ENCODE peak calls at places on chromosomes 2 and 18, in seven cellular contexts. I is K562, W is HepG2, B is GM12878, R is GM12892, V is SK-N-SH, H is H1. U is an unnamed sample.

GRCh38 chr2:38093503-38093902 is 17.6 kb upstream of the CYP1B1 start:
- DNase-seq in W (no peak), V (no peak), R (no peak), B (no peak), H (no peak), I (no peak), U (no peak)

GRCh38 chr2:61660511-61661388 is 122.6 kb upstream of the XPO1 start:
- DNase-seq in V (no peak), W (peak; percentile 39), R (no peak), H (no peak), B (no peak), I (no peak), U (no peak)

GRCh38 chr2:72144746-72145657 is 2.7 kb downstream of the CYP26B1 start:
- DNase-seq in V (peak; percentile 69), H (peak; percentile 92), R (no peak), W (peak; percentile 24), I (no peak), B (no peak), U (no peak)

GRCh38 chr2:42457011-42457410 is 36.8 kb downstream of the KCNG3 start:
- DNase-seq in R (no peak), I (no peak), H (no peak), W (peak; percentile 11), B (no peak), V (no peak), U (no peak)

GRCh38 chr2:231670892-231671616 is 37.3 kb upstream of the PTMA start:
- DNase-seq in I (peak; percentile 31), R (no peak), W (no peak), H (no peak), V (peak; percentile 79), B (no peak), U (no peak)

GRCh38 chr2:149650006-149650405 is 62.4 kb upstream of the MMADHC start:
- DNase-seq in W (no peak), B (no peak), H (no peak), I (no peak), V (no peak), R (no peak), U (no peak)

GRCh38 chr2:189092936-189093335 is 86.6 kb downstream of the COL5A2 start:
- DNase-seq in H (no peak), I (no peak), V (no peak), W (no peak), R (no peak), B (no peak), U (no peak)

GRCh38 chr2:191539068-191539467 is 138.9 kb upstream of the NABP1 start:
- DNase-seq in R (no peak), I (peak; percentile 10), V (peak; percentile 39), B (no peak), H (no peak), W (no peak), U (no peak)

GRCh38 chr2:212929116-212929515 is 222.3 kb downstream of the IKZF2 start:
- DNase-seq in B (no peak), I (no peak), W (no peak), V (no peak), R (no peak), H (no peak), U (no peak)

GRCh38 chr2:160221391-160222276 is 21.6 kb upstream of the ITGB6 start:
- DNase-seq in I (no peak), R (no peak), H (no peak), B (no peak), W (peak; percentile 61), V (no peak), U (no peak)

GRCh38 chr2:128749206-128749605 is 430.5 kb upstream of the HS6ST1 start:
- DNase-seq in W (no peak), H (no peak), R (no peak), I (no peak), B (no peak), V (no peak), U (no peak)

GRCh38 chr18:48963555-48964480 is 13.1 kb upstream of the SMAD7 start:
- DNase-seq in W (no peak), B (no peak), R (no peak), I (no peak), H (no peak), V (no peak), U (no peak)

GRCh38 chr2:68195096-68195495 is 37.4 kb downstream of the PNO1 start:
- DNase-seq in W (no peak), I (no peak), R (no peak), B (no peak), H (no peak), V (no peak), U (no peak)

GRCh38 chr18:48956378-48956777 is 5.6 kb upstream of the SMAD7 start:
- DNase-seq in R (no peak), H (no peak), W (no peak), I (no peak), V (no peak), B (no peak), U (no peak)

GRCh38 chr2:170218456-170218855 is 40.5 kb downstream of the MYO3B start:
- DNase-seq in B (no peak), R (no peak), H (no peak), I (no peak), W (peak; percentile 29), V (no peak), U (no peak)

GRCh38 chr2:197710424-197711042 is 5.4 kb downstream of the MARS2 start:
- DNase-seq in H (no peak), V (no peak), I (no peak), B (peak; percentile 62), W (no peak), R (peak; percentile 25), U (peak; percentile 25)

GRCh38 chr2:172821370-172822338 is 86.0 kb downstream of the RAPGEF4 start:
- DNase-seq in I (no peak), R (no peak), H (no peak), V (peak; percentile 65), W (no peak), B (no peak), U (no peak)

GRCh38 chr2:72131371-72131891 is 16.2 kb downstream of the CYP26B1 start:
- DNase-seq in V (no peak), I (no peak), R (no peak), B (no peak), W (no peak), H (peak; percentile 39), U (no peak)

GRCh38 chr18:61833978-61834377 is 58.8 kb downstream of the RNF152 start:
- DNase-seq in H (no peak), V (no peak), B (no peak), I (no peak), W (no peak), R (no peak), U (no peak)

GRCh38 chr2:15577071-15577706 is 14.5 kb upstream of the DDX1 start:
- DNase-seq in B (peak; percentile 38), W (peak; percentile 85), R (no peak), V (peak; percentile 73), I (peak; percentile 74), H (peak; percentile 95), U (no peak)

GRCh38 chr2:29000954-29001353 is 19.9 kb downstream of the TOGARAM2 start:
- DNase-seq in I (no peak), H (no peak), W (no peak), V (no peak), B (no peak), R (no peak), U (no peak)

GRCh38 chr2:143558665-143559064 is 429.4 kb downstream of the ARHGAP15 start:
- DNase-seq in R (no peak), W (no peak), I (no peak), H (no peak), B (no peak), V (no peak), U (no peak)

GRCh38 chr2:85180322-85181092 is 47.3 kb downstream of the TCF7L1 start:
- DNase-seq in I (no peak), W (no peak), R (no peak), V (no peak), B (no peak), H (no peak), U (no peak)

GRCh38 chr18:69784840-69785239 is 162.8 kb downstream of the CD226 start:
- DNase-seq in B (no peak), H (no peak), V (no peak), R (no peak), I (no peak), W (no peak), U (no peak)
- TF ChIP-seq POLR2AphosphoS5 in B (no peak), H (no peak), V (no peak), R (no peak), I (no peak), W (no peak), U (no peak)

GRCh38 chr2:135052042-135052876 is at the start of gene RAB3GAP1:
- DNase-seq in V (peak; percentile 90), W (peak; percentile 72), I (peak; percentile 89), R (peak; percentile 77), H (peak; percentile 71), B (peak; percentile 64), U (peak; percentile 78)
- TF ChIP-seq TAF1 in V (peak; percentile 85), W (peak; percentile 84), I (peak; percentile 84), R (peak; percentile 84), H (peak; percentile 87), B (peak; percentile 88), U (peak; percentile 84)

DNA sequence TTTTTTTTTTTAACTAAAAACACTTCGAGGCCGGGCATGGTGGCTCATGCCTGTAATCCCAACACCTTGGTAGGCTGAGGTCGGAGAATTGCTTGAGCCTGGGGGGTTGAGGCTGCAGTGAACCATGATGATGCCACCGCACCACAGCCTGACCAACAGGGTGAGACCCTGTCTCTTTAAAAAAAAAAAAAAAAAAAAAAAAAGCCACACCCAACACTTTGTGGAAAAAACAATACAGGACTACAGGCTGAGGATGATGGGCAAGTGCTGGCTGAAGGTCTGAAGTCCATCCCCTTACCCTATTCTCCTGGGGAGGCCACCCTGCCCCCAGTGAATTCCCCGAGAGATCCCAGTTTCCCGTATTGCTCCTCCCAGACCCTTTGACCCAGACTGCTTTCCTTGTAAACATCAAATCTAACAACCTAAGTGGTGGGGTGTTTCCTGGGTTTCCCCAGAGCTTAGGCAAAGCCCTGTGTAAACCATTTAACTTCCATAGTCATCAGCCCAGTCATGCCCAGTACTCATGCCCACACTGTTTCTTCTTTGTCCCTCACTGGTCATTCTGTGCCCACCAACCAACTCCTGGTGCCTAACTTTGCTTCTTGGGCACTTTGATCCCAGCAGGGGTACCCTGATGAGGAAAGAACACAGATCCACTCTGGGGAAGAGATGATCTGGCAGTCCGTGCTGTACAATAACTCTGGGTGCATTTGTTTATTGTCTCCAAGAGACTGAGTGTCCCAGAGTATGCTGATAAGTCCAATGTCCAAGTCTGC is 5.8 kb upstream of the TMEM37 start:
- DNase-seq in I (no peak), R (no peak), H (no peak), B (no peak), W (peak; percentile 93), V (no peak), U (no peak)
- TF ChIP-seq POLR2AphosphoS5 in I (no peak), R (no peak), H (no peak), B (no peak), W (no peak), V (no peak), U (no peak)

DNA sequence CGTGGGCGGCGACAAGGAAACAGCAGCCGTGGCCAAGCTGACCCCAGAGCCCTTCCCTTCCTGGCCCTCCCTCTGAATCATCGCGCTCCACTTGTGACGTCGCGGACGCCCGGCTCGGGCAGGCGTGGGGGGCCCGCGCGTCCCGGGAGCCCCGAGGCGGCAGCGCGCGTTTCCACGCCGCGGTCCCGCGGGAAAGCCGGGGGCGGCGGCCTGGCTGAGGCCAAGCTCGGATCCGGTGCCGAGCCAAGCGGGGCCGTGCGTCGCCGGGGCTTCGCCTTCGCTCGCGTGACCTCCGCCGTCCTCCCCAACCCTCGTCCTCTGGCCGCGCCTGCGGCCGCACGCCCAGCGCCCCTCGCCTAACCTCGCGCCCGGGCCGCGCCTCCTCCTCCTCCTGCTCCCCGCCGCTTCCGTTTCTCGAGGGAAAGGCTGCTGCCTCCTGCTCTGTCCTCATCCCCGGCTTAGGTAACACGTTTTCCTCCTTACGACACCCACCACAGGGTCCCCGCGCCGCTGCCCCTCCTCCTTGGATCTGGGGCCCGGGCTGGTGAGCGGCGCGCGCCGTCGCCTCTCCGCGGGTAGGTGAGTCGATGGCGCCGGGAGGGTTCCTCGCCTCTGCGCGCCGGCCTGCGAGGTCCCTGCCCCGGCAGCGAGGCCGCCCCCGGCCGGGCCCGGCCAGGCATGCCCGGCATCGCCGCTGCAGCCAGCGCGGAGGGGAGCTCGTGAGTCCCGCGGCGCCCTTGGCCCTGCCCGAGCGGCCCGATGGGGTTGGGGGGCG is at the start of gene INPP1:
- DNase-seq in B (no peak), H (peak; percentile 81), V (peak; percentile 87), W (no peak), R (peak; percentile 46), I (no peak), U (peak; percentile 52)
- TF ChIP-seq TAF1 in B (no peak), H (no peak), V (no peak), W (peak; percentile 67), R (peak; percentile 17), I (no peak), U (no peak)